ENCODE peak calls at places on chromosomes 13 and 19, in four cellular contexts. J is NCI-H2171 treated with DMSO at 0.1 percent for 48 hours, M is WTC11, D is HTR-8/SVneo. X is an unnamed sample.

GRCh38 chr19:14073925-14074838 is 1.6 kb downstream of the MISP3 start:
- DNase-seq in J (peak), M (no peak), D (peak), X (no peak)

GRCh38 chr13:52703482-52703881 is 36.1 kb downstream of the CNMD start:
- DNase-seq in D (no peak), J (peak), M (no peak), X (no peak)

GRCh38 chr13:20294497-20294896 is 62.4 kb upstream of the GJB6 start:
- DNase-seq in J (no peak), D (no peak), M (peak), X (no peak)

GRCh38 chr13:61086052-61086451 is 329.6 kb downstream of the PCDH20 start:
- DNase-seq in J (no peak), D (no peak), M (no peak), X (peak)

GRCh38 chr13:41458187-41458938 is 1.0 kb downstream of the RGCC start:
- DNase-seq in D (no peak), M (peak), J (no peak), X (peak)

GRCh38 chr13:79482271-79482970 is 1.5 kb downstream of the NDFIP2 start:
- DNase-seq in D (no peak), M (no peak), J (no peak), X (no peak)

GRCh38 chr19:31598730-31599238 is 249.5 kb upstream of the TSHZ3 start:
- DNase-seq in J (no peak), M (no peak), D (no peak), X (no peak)

GRCh38 chr19:6988257-6988656 is 33.0 kb downstream of the MBD3L2B start:
- DNase-seq in M (no peak), J (no peak), D (no peak), X (no peak)

GRCh38 chr13:39036212-39036611 is 1.7 kb downstream of the PROSER1 start:
- DNase-seq in M (no peak), J (no peak), D (no peak), X (peak)

GRCh38 chr19:31340059-31341025 is 8.9 kb downstream of the TSHZ3 start:
- DNase-seq in D (no peak), M (no peak), J (peak), X (no peak)

GRCh38 chr13:36495431-36495830 is 63.1 kb downstream of the CCNA1 start:
- DNase-seq in D (no peak), J (no peak), M (no peak), X (no peak)

GRCh38 chr13:29569253-29570057 is 26.0 kb downstream of the SLC7A1 start:
- DNase-seq in M (no peak), J (no peak), D (no peak), X (no peak)

GRCh38 chr19:15299568-15300409 is 32.5 kb downstream of the BRD4 start:
- DNase-seq in J (no peak), D (no peak), M (no peak), X (no peak)